ENCODE peak calls at places on chromosome 5, in six cellular contexts. H is T-helper 17 cell, Q is RWPE1, Z is HFF-Myc, R is WTC11, G is astrocyte of the cerebellum. W is an unnamed sample.

GRCh38 chr5:145245354-145245753 is 589.8 kb downstream of the PRELID2 start:
- DNase-seq in H (no peak), Q (no peak), Z (no peak), R (no peak), G (peak; percentile 5), W (no peak)

GRCh38 chr5:141850183-141850768 is 27.9 kb downstream of the PCDH1 start:
- DNase-seq in H (no peak), Q (peak; percentile 94), Z (no peak), R (no peak), G (no peak), W (no peak)

GRCh38 chr5:115522832-115523365 is 21.7 kb downstream of the FEM1C start:
- DNase-seq in H (no peak), Q (no peak), Z (no peak), R (no peak), G (no peak), W (no peak)

GRCh38 chr5:57037355-57037754 is 85.4 kb upstream of the MIER3 start:
- DNase-seq in H (no peak), Q (peak; percentile 40), Z (no peak), R (peak; percentile 57), G (no peak), W (no peak)

GRCh38 chr5:1538276-1538675 is 14.5 kb upstream of the LPCAT1 start:
- DNase-seq in H (no peak), Q (no peak), Z (no peak), R (no peak), G (no peak), W (no peak)

GRCh38 chr5:159340511-159340910 is 10.2 kb upstream of the IL12B start:
- DNase-seq in H (no peak), Q (no peak), Z (no peak), R (no peak), G (no peak), W (no peak)

GRCh38 chr5:158234323-158235158 is 375.6 kb upstream of the CLINT1 start:
- DNase-seq in H (no peak), Q (no peak), Z (no peak), R (no peak), G (peak; percentile 1), W (no peak)

GRCh38 chr5:174335682-174336364 is 290.3 kb downstream of the NSG2 start:
- DNase-seq in H (no peak), Q (no peak), Z (no peak), R (no peak), G (no peak), W (no peak)

GRCh38 chr5:8068078-8068477 is 199.1 kb downstream of the MTRR start:
- DNase-seq in H (no peak), Q (no peak), Z (no peak), R (no peak), G (no peak), W (no peak)